ENCODE peak calls at places on chromosomes 7 and 10, in nine cellular contexts. T is D341Med; X is stimulated activated CD4-positive, alpha-beta T cell treated with anti-CD3 and anti-CD28 coated beads, TNF-alpha, amount 100 ng/mL, for 48 hours; A is activated CD4-positive, alpha-beta T cell treated with anti-CD3 and anti-CD28 coated beads for 48 hours; G is activated T-cell treated with anti-CD3 and anti-CD28 coated beads for 48 hours; B is WTC11; K is stimulated activated CD8-positive, alpha-beta memory T cell treated with anti-CD3 and anti-CD28 coated beads, Interleukin-4, amount 100 ng/mL, for 1 hour; H is GM23248; N is GM13977. S is an unnamed sample.

GRCh38 chr7:112036071-112036470 is 170.1 kb downstream of the DOCK4 start:
- DNase-seq in T (no peak), X (no peak), A (no peak), G (no peak), B (no peak), K (no peak), H (peak; percentile 5), N (no peak), S (no peak)

GRCh38 chr10:28302012-28302667 is 724 bp downstream of the MPP7 start:
- DNase-seq in T (no peak), X (no peak), A (no peak), G (no peak), B (peak; percentile 15), K (no peak), H (peak; percentile 67), N (no peak), S (no peak)

GRCh38 chr10:25175527-25176420 is 973 bp downstream of the GPR158 start:
- DNase-seq in T (peak; percentile 42), X (no peak), A (peak; percentile 7), G (no peak), B (peak; percentile 46), K (no peak), H (peak; percentile 28), N (no peak), S (no peak)

GRCh38 chr10:128095023-128095752 is 31.0 kb downstream of the MKI67 start:
- DNase-seq in T (no peak), X (no peak), A (peak; percentile 34), G (peak; percentile 17), B (no peak), K (peak; percentile 16), H (no peak), N (no peak), S (no peak)

GRCh38 chr10:116742367-116743265 is at the start of gene HSPA12A:
- DNase-seq in T (peak; percentile 88), X (no peak), A (peak; percentile 58), G (peak; percentile 69), B (peak; percentile 76), K (no peak), H (peak; percentile 96), N (peak; percentile 91), S (peak; percentile 87)

GRCh38 chr7:133780912-133781311 is 346.2 kb upstream of the LRGUK start:
- DNase-seq in T (no peak), X (no peak), A (no peak), G (no peak), B (no peak), K (no peak), H (no peak), N (no peak), S (no peak)

GRCh38 chr10:8424555-8425201 is 370.2 kb downstream of the GATA3 start:
- DNase-seq in T (no peak), X (no peak), A (no peak), G (no peak), B (no peak), K (no peak), H (no peak), N (no peak), S (no peak)

GRCh38 chr10:100516847-100517246 is 2.8 kb downstream of the SEC31B start:
- DNase-seq in T (no peak), X (no peak), A (no peak), G (no peak), B (peak; percentile 41), K (no peak), H (no peak), N (no peak), S (peak; percentile 52)

GRCh38 chr10:35438718-35439117 is 102.4 kb downstream of the CCNY start:
- DNase-seq in T (no peak), X (no peak), A (no peak), G (no peak), B (no peak), K (no peak), H (no peak), N (no peak), S (no peak)